ENCODE peak calls at places on chromosome 11, in eight cellular contexts. One of them, this sample, is unnamed.

GRCh38 chr11:121936375-121936774 is 179.6 kb downstream of the BLID start:
- DNase-seq in A549: no peak
- DNase-seq in AG04449: no peak
- DNase-seq in mucosa of descending colon: no peak
- DNase-seq in sigmoid colon: no peak
- DNase-seq in fibroblast of lung: no peak
- DNase-seq in prostate gland: no peak
- DNase-seq in Peyer's patch: no peak
- DNase-seq in this sample: no peak

GRCh38 chr11:84407091-84407490 is 1120.9 kb upstream of the CCDC90B start:
- DNase-seq in mucosa of descending colon: no peak
- DNase-seq in sigmoid colon: no peak
- DNase-seq in AG04449: no peak
- DNase-seq in fibroblast of lung: no peak
- DNase-seq in A549: no peak
- DNase-seq in Peyer's patch: no peak
- DNase-seq in prostate gland: no peak
- DNase-seq in this sample: no peak

GRCh38 chr11:8839957-8840945 is 70.7 kb upstream of the AKIP1 start:
- DNase-seq in AG04449: no peak
- DNase-seq in sigmoid colon: peak
- DNase-seq in Peyer's patch: no peak
- DNase-seq in prostate gland: peak
- DNase-seq in fibroblast of lung: peak
- DNase-seq in A549: no peak
- DNase-seq in mucosa of descending colon: peak
- DNase-seq in this sample: no peak

GRCh38 chr11:134760957-134761356 is 348.9 kb upstream of the B3GAT1 start:
- DNase-seq in fibroblast of lung: no peak
- DNase-seq in prostate gland: no peak
- DNase-seq in AG04449: no peak
- DNase-seq in A549: no peak
- DNase-seq in Peyer's patch: no peak
- DNase-seq in mucosa of descending colon: no peak
- DNase-seq in sigmoid colon: no peak
- DNase-seq in this sample: no peak

GRCh38 chr11:28566643-28567042 is 458.5 kb downstream of the METTL15 start:
- DNase-seq in AG04449: peak
- DNase-seq in fibroblast of lung: peak
- DNase-seq in Peyer's patch: no peak
- DNase-seq in A549: peak
- DNase-seq in prostate gland: peak
- DNase-seq in mucosa of descending colon: peak
- DNase-seq in sigmoid colon: peak
- DNase-seq in this sample: no peak

GRCh38 chr11:125264091-125265022 is 99.8 kb downstream of the PKNOX2 start:
- DNase-seq in prostate gland: no peak
- DNase-seq in mucosa of descending colon: no peak
- DNase-seq in fibroblast of lung: no peak
- DNase-seq in sigmoid colon: no peak
- DNase-seq in A549: no peak
- DNase-seq in AG04449: no peak
- DNase-seq in Peyer's patch: no peak
- DNase-seq in this sample: no peak

GRCh38 chr11:10114593-10115404 is 179.2 kb downstream of the SBF2 start:
- DNase-seq in AG04449: no peak
- DNase-seq in sigmoid colon: no peak
- DNase-seq in A549: no peak
- DNase-seq in mucosa of descending colon: no peak
- DNase-seq in prostate gland: no peak
- DNase-seq in Peyer's patch: no peak
- DNase-seq in fibroblast of lung: no peak
- DNase-seq in this sample: no peak

GRCh38 chr11:4495487-4495886 is 13.0 kb downstream of the OR52K1 start:
- DNase-seq in sigmoid colon: no peak
- DNase-seq in A549: no peak
- DNase-seq in Peyer's patch: no peak
- DNase-seq in fibroblast of lung: peak
- DNase-seq in prostate gland: no peak
- DNase-seq in mucosa of descending colon: no peak
- DNase-seq in AG04449: no peak
- DNase-seq in this sample: no peak

GRCh38 chr11:940496-941135 is 14.9 kb downstream of the AP2A2 start:
- DNase-seq in fibroblast of lung: no peak
- DNase-seq in sigmoid colon: no peak
- DNase-seq in prostate gland: no peak
- DNase-seq in AG04449: no peak
- DNase-seq in mucosa of descending colon: no peak
- DNase-seq in Peyer's patch: no peak
- DNase-seq in A549: no peak
- DNase-seq in this sample: no peak
- H3K4me3 ChIP-seq in fibroblast of lung: no peak
- H3K4me3 ChIP-seq in sigmoid colon: no peak
- H3K4me3 ChIP-seq in prostate gland: no peak
- H3K4me3 ChIP-seq in AG04449: no peak
- H3K4me3 ChIP-seq in mucosa of descending colon: no peak
- H3K4me3 ChIP-seq in Peyer's patch: no peak
- H3K4me3 ChIP-seq in A549: no peak
- H3K4me3 ChIP-seq in this sample: no peak

GRCh38 chr11:34791725-34792124 is 124.5 kb downstream of the APIP start:
- DNase-seq in Peyer's patch: no peak
- DNase-seq in sigmoid colon: no peak
- DNase-seq in prostate gland: no peak
- DNase-seq in A549: no peak
- DNase-seq in mucosa of descending colon: no peak
- DNase-seq in AG04449: no peak
- DNase-seq in fibroblast of lung: no peak
- DNase-seq in this sample: peak
- H3K4me3 ChIP-seq in Peyer's patch: no peak
- H3K4me3 ChIP-seq in sigmoid colon: no peak
- H3K4me3 ChIP-seq in prostate gland: no peak
- H3K4me3 ChIP-seq in A549: no peak
- H3K4me3 ChIP-seq in mucosa of descending colon: no peak
- H3K4me3 ChIP-seq in AG04449: no peak
- H3K4me3 ChIP-seq in fibroblast of lung: no peak
- H3K4me3 ChIP-seq in this sample: no peak

GRCh38 chr11:95085117-95085825 is 4.4 kb upstream of the ENDOD1 start:
- DNase-seq in sigmoid colon: no peak
- DNase-seq in A549: no peak
- DNase-seq in mucosa of descending colon: no peak
- DNase-seq in AG04449: no peak
- DNase-seq in fibroblast of lung: no peak
- DNase-seq in prostate gland: no peak
- DNase-seq in Peyer's patch: no peak
- DNase-seq in this sample: no peak

GRCh38 chr11:95088946-95089619 is 563 bp upstream of the ENDOD1 start:
- DNase-seq in AG04449: no peak
- DNase-seq in fibroblast of lung: no peak
- DNase-seq in sigmoid colon: no peak
- DNase-seq in prostate gland: no peak
- DNase-seq in Peyer's patch: no peak
- DNase-seq in A549: no peak
- DNase-seq in mucosa of descending colon: no peak
- DNase-seq in this sample: no peak

GRCh38 chr11:95084509-95084908 is 5.1 kb upstream of the ENDOD1 start:
- DNase-seq in prostate gland: no peak
- DNase-seq in A549: no peak
- DNase-seq in mucosa of descending colon: no peak
- DNase-seq in AG04449: no peak
- DNase-seq in sigmoid colon: no peak
- DNase-seq in fibroblast of lung: no peak
- DNase-seq in Peyer's patch: no peak
- DNase-seq in this sample: no peak

GRCh38 chr11:95086116-95086515 is 3.5 kb upstream of the ENDOD1 start:
- DNase-seq in fibroblast of lung: no peak
- DNase-seq in prostate gland: no peak
- DNase-seq in sigmoid colon: no peak
- DNase-seq in mucosa of descending colon: no peak
- DNase-seq in Peyer's patch: no peak
- DNase-seq in AG04449: no peak
- DNase-seq in A549: no peak
- DNase-seq in this sample: no peak

GRCh38 chr11:95087171-95087570 is 2.5 kb upstream of the ENDOD1 start:
- DNase-seq in A549: no peak
- DNase-seq in prostate gland: no peak
- DNase-seq in Peyer's patch: no peak
- DNase-seq in AG04449: no peak
- DNase-seq in sigmoid colon: no peak
- DNase-seq in fibroblast of lung: no peak
- DNase-seq in mucosa of descending colon: no peak
- DNase-seq in this sample: no peak
- H3K4me3 ChIP-seq in A549: no peak
- H3K4me3 ChIP-seq in prostate gland: no peak
- H3K4me3 ChIP-seq in Peyer's patch: no peak
- H3K4me3 ChIP-seq in AG04449: no peak
- H3K4me3 ChIP-seq in sigmoid colon: no peak
- H3K4me3 ChIP-seq in fibroblast of lung: no peak
- H3K4me3 ChIP-seq in mucosa of descending colon: no peak
- H3K4me3 ChIP-seq in this sample: no peak

GRCh38 chr11:64303109-64304031 is 2.0 kb upstream of the ESRRA start:
- DNase-seq in prostate gland: no peak
- DNase-seq in fibroblast of lung: no peak
- DNase-seq in A549: no peak
- DNase-seq in mucosa of descending colon: no peak
- DNase-seq in Peyer's patch: peak
- DNase-seq in AG04449: no peak
- DNase-seq in sigmoid colon: no peak
- DNase-seq in this sample: no peak
- H3K4me3 ChIP-seq in prostate gland: no peak
- H3K4me3 ChIP-seq in fibroblast of lung: no peak
- H3K4me3 ChIP-seq in A549: no peak
- H3K4me3 ChIP-seq in mucosa of descending colon: no peak
- H3K4me3 ChIP-seq in Peyer's patch: no peak
- H3K4me3 ChIP-seq in AG04449: no peak
- H3K4me3 ChIP-seq in sigmoid colon: no peak
- H3K4me3 ChIP-seq in this sample: no peak

GRCh38 chr11:44304091-44305084 is 5.6 kb downstream of the ALX4 start:
- DNase-seq in fibroblast of lung: no peak
- DNase-seq in Peyer's patch: no peak
- DNase-seq in sigmoid colon: no peak
- DNase-seq in prostate gland: no peak
- DNase-seq in AG04449: no peak
- DNase-seq in A549: no peak
- DNase-seq in mucosa of descending colon: no peak
- DNase-seq in this sample: no peak

GRCh38 chr11:44305643-44306468 is 4.1 kb downstream of the ALX4 start:
- DNase-seq in Peyer's patch: peak
- DNase-seq in mucosa of descending colon: peak
- DNase-seq in prostate gland: no peak
- DNase-seq in sigmoid colon: no peak
- DNase-seq in fibroblast of lung: no peak
- DNase-seq in A549: no peak
- DNase-seq in AG04449: no peak
- DNase-seq in this sample: no peak

GRCh38 chr11:44306469-44307244 is 3.3 kb downstream of the ALX4 start:
- DNase-seq in prostate gland: no peak
- DNase-seq in fibroblast of lung: no peak
- DNase-seq in AG04449: no peak
- DNase-seq in mucosa of descending colon: no peak
- DNase-seq in Peyer's patch: no peak
- DNase-seq in sigmoid colon: no peak
- DNase-seq in A549: no peak
- DNase-seq in this sample: no peak

GRCh38 chr11:44303401-44303938 is 6.5 kb downstream of the ALX4 start:
- DNase-seq in Peyer's patch: no peak
- DNase-seq in fibroblast of lung: no peak
- DNase-seq in prostate gland: no peak
- DNase-seq in sigmoid colon: peak
- DNase-seq in A549: no peak
- DNase-seq in AG04449: no peak
- DNase-seq in mucosa of descending colon: no peak
- DNase-seq in this sample: no peak

DNA sequence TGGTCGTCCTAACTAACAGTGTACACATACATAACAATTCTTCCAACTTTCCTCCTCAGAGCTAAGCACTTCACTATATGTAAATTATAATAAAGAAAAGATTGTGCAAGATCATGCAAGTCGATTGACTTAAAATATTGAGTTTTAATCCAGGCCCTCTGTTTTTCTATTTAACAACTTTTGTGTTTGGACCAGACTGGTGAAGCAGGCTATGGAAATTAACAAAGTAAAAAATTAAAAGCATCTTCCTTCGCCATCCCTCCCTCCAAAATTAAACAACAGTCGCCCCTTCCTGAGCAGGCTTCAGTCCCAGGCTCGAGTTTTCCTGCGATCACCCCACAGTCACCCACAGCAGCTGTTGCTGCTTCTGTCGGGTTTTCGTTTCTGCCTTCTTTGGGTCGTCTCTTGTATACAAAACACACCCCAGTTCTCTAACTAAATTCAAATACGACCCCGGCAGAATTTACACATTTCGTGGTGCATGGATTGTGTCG is 4.7 kb downstream of the ALX4 start:
- DNase-seq in prostate gland: no peak
- DNase-seq in A549: no peak
- DNase-seq in mucosa of descending colon: no peak
- DNase-seq in fibroblast of lung: peak
- DNase-seq in AG04449: no peak
- DNase-seq in Peyer's patch: no peak
- DNase-seq in sigmoid colon: no peak
- DNase-seq in this sample: no peak
- H3K4me3 ChIP-seq in prostate gland: peak
- H3K4me3 ChIP-seq in A549: peak
- H3K4me3 ChIP-seq in mucosa of descending colon: no peak
- H3K4me3 ChIP-seq in fibroblast of lung: peak
- H3K4me3 ChIP-seq in AG04449: peak
- H3K4me3 ChIP-seq in Peyer's patch: peak
- H3K4me3 ChIP-seq in sigmoid colon: peak
- H3K4me3 ChIP-seq in this sample: peak

GRCh38 chr11:556857-557256 is 3.7 kb downstream of the LMNTD2 start:
- DNase-seq in prostate gland: no peak
- DNase-seq in mucosa of descending colon: no peak
- DNase-seq in sigmoid colon: no peak
- DNase-seq in A549: no peak
- DNase-seq in fibroblast of lung: no peak
- DNase-seq in Peyer's patch: no peak
- DNase-seq in AG04449: no peak
- DNase-seq in this sample: no peak
- H3K4me3 ChIP-seq in prostate gland: no peak
- H3K4me3 ChIP-seq in mucosa of descending colon: no peak
- H3K4me3 ChIP-seq in sigmoid colon: no peak
- H3K4me3 ChIP-seq in A549: no peak
- H3K4me3 ChIP-seq in fibroblast of lung: no peak
- H3K4me3 ChIP-seq in Peyer's patch: no peak
- H3K4me3 ChIP-seq in AG04449: no peak
- H3K4me3 ChIP-seq in this sample: no peak

GRCh38 chr11:68837583-68838571 is 3.8 kb downstream of the CPT1A start:
- DNase-seq in A549: no peak
- DNase-seq in prostate gland: no peak
- DNase-seq in fibroblast of lung: no peak
- DNase-seq in sigmoid colon: no peak
- DNase-seq in AG04449: no peak
- DNase-seq in mucosa of descending colon: no peak
- DNase-seq in Peyer's patch: no peak
- DNase-seq in this sample: no peak
- H3K4me3 ChIP-seq in A549: no peak
- H3K4me3 ChIP-seq in prostate gland: no peak
- H3K4me3 ChIP-seq in fibroblast of lung: no peak
- H3K4me3 ChIP-seq in sigmoid colon: peak
- H3K4me3 ChIP-seq in AG04449: no peak
- H3K4me3 ChIP-seq in mucosa of descending colon: no peak
- H3K4me3 ChIP-seq in Peyer's patch: no peak
- H3K4me3 ChIP-seq in this sample: peak